ENCODE peak calls at places on chromosomes 13 and 19, in six cellular contexts. One of them, this sample, is unnamed.
A peak's percentile ranks its signal among the peaks of the same experiment; 100 is the strongest.

GRCh38 chr13:20711301-20712044 is 8.0 kb downstream of the IL17D start:
- DNase-seq in lower leg skin: no peak
- DNase-seq in suprapubic skin: no peak
- DNase-seq in CD8-positive, alpha-beta T cell: no peak
- DNase-seq in tibial artery: peak; percentile 64
- DNase-seq in astrocyte of the spinal cord: no peak
- DNase-seq in this sample: no peak

GRCh38 chr19:55197531-55197930 is 11.8 kb downstream of the PTPRH start:
- DNase-seq in CD8-positive, alpha-beta T cell: no peak
- DNase-seq in tibial artery: no peak
- DNase-seq in suprapubic skin: no peak
- DNase-seq in lower leg skin: no peak
- DNase-seq in astrocyte of the spinal cord: no peak
- DNase-seq in this sample: no peak

GRCh38 chr13:108326318-108326717 is 56.8 kb downstream of the TNFSF13B start:
- DNase-seq in suprapubic skin: no peak
- DNase-seq in lower leg skin: no peak
- DNase-seq in astrocyte of the spinal cord: no peak
- DNase-seq in tibial artery: no peak
- DNase-seq in CD8-positive, alpha-beta T cell: no peak
- DNase-seq in this sample: no peak

GRCh38 chr13:51621597-51621996 is 37.3 kb downstream of the WDFY2 start:
- DNase-seq in CD8-positive, alpha-beta T cell: no peak
- DNase-seq in lower leg skin: no peak
- DNase-seq in astrocyte of the spinal cord: no peak
- DNase-seq in tibial artery: no peak
- DNase-seq in suprapubic skin: no peak
- DNase-seq in this sample: no peak

GRCh38 chr19:40600086-40600917 is 867 bp upstream of the LTBP4 start:
- DNase-seq in astrocyte of the spinal cord: no peak
- DNase-seq in CD8-positive, alpha-beta T cell: no peak
- DNase-seq in lower leg skin: peak; percentile 91
- DNase-seq in suprapubic skin: no peak
- DNase-seq in tibial artery: peak; percentile 81
- DNase-seq in this sample: no peak

GRCh38 chr19:3723883-3724282 is 15.7 kb downstream of the TJP3 start:
- DNase-seq in CD8-positive, alpha-beta T cell: no peak
- DNase-seq in suprapubic skin: no peak
- DNase-seq in astrocyte of the spinal cord: no peak
- DNase-seq in tibial artery: no peak
- DNase-seq in lower leg skin: no peak
- DNase-seq in this sample: no peak

GRCh38 chr13:46388846-46389245 is 1.8 kb upstream of the RUBCNL start:
- DNase-seq in astrocyte of the spinal cord: no peak
- DNase-seq in tibial artery: no peak
- DNase-seq in CD8-positive, alpha-beta T cell: no peak
- DNase-seq in suprapubic skin: no peak
- DNase-seq in lower leg skin: no peak
- DNase-seq in this sample: no peak

GRCh38 chr19:3257071-3257470 is 32.6 kb downstream of the CELF5 start:
- DNase-seq in astrocyte of the spinal cord: no peak
- DNase-seq in suprapubic skin: no peak
- DNase-seq in tibial artery: no peak
- DNase-seq in CD8-positive, alpha-beta T cell: no peak
- DNase-seq in lower leg skin: no peak
- DNase-seq in this sample: no peak

GRCh38 chr19:49491030-49491803 is 3.8 kb downstream of the RPL13A start:
- DNase-seq in CD8-positive, alpha-beta T cell: no peak
- DNase-seq in lower leg skin: no peak
- DNase-seq in astrocyte of the spinal cord: no peak
- DNase-seq in tibial artery: no peak
- DNase-seq in suprapubic skin: no peak
- DNase-seq in this sample: no peak

GRCh38 chr13:98975822-98976261 is 2.0 kb downstream of the DOCK9 start:
- DNase-seq in tibial artery: no peak
- DNase-seq in astrocyte of the spinal cord: peak; percentile 15
- DNase-seq in suprapubic skin: no peak
- DNase-seq in CD8-positive, alpha-beta T cell: no peak
- DNase-seq in lower leg skin: no peak
- DNase-seq in this sample: no peak

GRCh38 chr19:6754653-6755463 is 12.4 kb downstream of the SH2D3A start:
- DNase-seq in lower leg skin: peak; percentile 82
- DNase-seq in astrocyte of the spinal cord: no peak
- DNase-seq in tibial artery: no peak
- DNase-seq in CD8-positive, alpha-beta T cell: no peak
- DNase-seq in suprapubic skin: no peak
- DNase-seq in this sample: no peak

GRCh38 chr19:47598407-47599349 is 10.3 kb upstream of the BICRA start:
- DNase-seq in lower leg skin: peak; percentile 89
- DNase-seq in CD8-positive, alpha-beta T cell: no peak
- DNase-seq in suprapubic skin: no peak
- DNase-seq in tibial artery: peak; percentile 89
- DNase-seq in astrocyte of the spinal cord: peak; percentile 97
- DNase-seq in this sample: peak; percentile 55

GRCh38 chr19:38024991-38025716 is 118.1 kb downstream of the SIPA1L3 start:
- DNase-seq in tibial artery: no peak
- DNase-seq in astrocyte of the spinal cord: no peak
- DNase-seq in CD8-positive, alpha-beta T cell: no peak
- DNase-seq in suprapubic skin: no peak
- DNase-seq in lower leg skin: no peak
- DNase-seq in this sample: no peak

GRCh38 chr19:44587863-44588752 is 25.3 kb upstream of the IGSF23 start:
- DNase-seq in CD8-positive, alpha-beta T cell: no peak
- DNase-seq in astrocyte of the spinal cord: peak; percentile 93
- DNase-seq in lower leg skin: no peak
- DNase-seq in suprapubic skin: no peak
- DNase-seq in tibial artery: no peak
- DNase-seq in this sample: no peak

GRCh38 chr13:51626749-51627148 is 42.5 kb downstream of the WDFY2 start:
- DNase-seq in astrocyte of the spinal cord: no peak
- DNase-seq in suprapubic skin: no peak
- DNase-seq in tibial artery: no peak
- DNase-seq in lower leg skin: no peak
- DNase-seq in CD8-positive, alpha-beta T cell: no peak
- DNase-seq in this sample: no peak

GRCh38 chr13:49165798-49166752 is 54.1 kb upstream of the MLNR start:
- DNase-seq in astrocyte of the spinal cord: no peak
- DNase-seq in tibial artery: no peak
- DNase-seq in lower leg skin: no peak
- DNase-seq in CD8-positive, alpha-beta T cell: no peak
- DNase-seq in suprapubic skin: no peak
- DNase-seq in this sample: no peak

GRCh38 chr13:72185756-72186155 is 318.8 kb upstream of the DACH1 start:
- DNase-seq in suprapubic skin: no peak
- DNase-seq in tibial artery: no peak
- DNase-seq in astrocyte of the spinal cord: no peak
- DNase-seq in CD8-positive, alpha-beta T cell: no peak
- DNase-seq in lower leg skin: no peak
- DNase-seq in this sample: no peak

GRCh38 chr13:112324121-112324520 is 52.0 kb upstream of the SPACA7 start:
- DNase-seq in suprapubic skin: no peak
- DNase-seq in lower leg skin: peak; percentile 71
- DNase-seq in CD8-positive, alpha-beta T cell: no peak
- DNase-seq in tibial artery: no peak
- DNase-seq in astrocyte of the spinal cord: no peak
- DNase-seq in this sample: no peak

GRCh38 chr13:30224732-30225131 is 82.6 kb downstream of the KATNAL1 start:
- DNase-seq in tibial artery: no peak
- DNase-seq in suprapubic skin: no peak
- DNase-seq in astrocyte of the spinal cord: no peak
- DNase-seq in CD8-positive, alpha-beta T cell: no peak
- DNase-seq in lower leg skin: no peak
- DNase-seq in this sample: no peak

GRCh38 chr19:39740395-39740794 is 2.6 kb upstream of the CLC start:
- DNase-seq in lower leg skin: no peak
- DNase-seq in suprapubic skin: no peak
- DNase-seq in tibial artery: no peak
- DNase-seq in CD8-positive, alpha-beta T cell: no peak
- DNase-seq in astrocyte of the spinal cord: no peak
- DNase-seq in this sample: no peak

GRCh38 chr19:46206176-46206575 is 23.4 kb upstream of the IGFL1 start:
- DNase-seq in CD8-positive, alpha-beta T cell: no peak
- DNase-seq in astrocyte of the spinal cord: no peak
- DNase-seq in tibial artery: no peak
- DNase-seq in suprapubic skin: no peak
- DNase-seq in lower leg skin: no peak
- DNase-seq in this sample: no peak

GRCh38 chr13:41645313-41645712 is 188.0 kb downstream of the RGCC start:
- DNase-seq in suprapubic skin: no peak
- DNase-seq in tibial artery: peak; percentile 82
- DNase-seq in CD8-positive, alpha-beta T cell: no peak
- DNase-seq in astrocyte of the spinal cord: peak; percentile 84
- DNase-seq in lower leg skin: no peak
- DNase-seq in this sample: no peak

GRCh38 chr13:59744747-59745394 is 418.9 kb downstream of the DIAPH3 start:
- DNase-seq in CD8-positive, alpha-beta T cell: no peak
- DNase-seq in tibial artery: no peak
- DNase-seq in lower leg skin: no peak
- DNase-seq in suprapubic skin: no peak
- DNase-seq in astrocyte of the spinal cord: peak; percentile 54
- DNase-seq in this sample: no peak

GRCh38 chr19:54462713-54463530 is 656 bp downstream of the LENG9 start:
- DNase-seq in tibial artery: peak; percentile 89
- DNase-seq in lower leg skin: peak; percentile 96
- DNase-seq in CD8-positive, alpha-beta T cell: peak; percentile 61
- DNase-seq in astrocyte of the spinal cord: peak; percentile 61
- DNase-seq in suprapubic skin: peak; percentile 88
- DNase-seq in this sample: no peak

GRCh38 chr19:2035590-2035991 is 15.5 kb downstream of the MKNK2 start:
- DNase-seq in lower leg skin: no peak
- DNase-seq in suprapubic skin: peak; percentile 75
- DNase-seq in astrocyte of the spinal cord: no peak
- DNase-seq in tibial artery: no peak
- DNase-seq in CD8-positive, alpha-beta T cell: no peak
- DNase-seq in this sample: no peak

GRCh38 chr19:42200116-42200740 is 17.2 kb downstream of the DEDD2 start:
- DNase-seq in CD8-positive, alpha-beta T cell: no peak
- DNase-seq in astrocyte of the spinal cord: no peak
- DNase-seq in tibial artery: no peak
- DNase-seq in suprapubic skin: no peak
- DNase-seq in lower leg skin: no peak
- DNase-seq in this sample: no peak

GRCh38 chr19:32318884-32319520 is 26.4 kb upstream of the ZNF507 start:
- DNase-seq in CD8-positive, alpha-beta T cell: no peak
- DNase-seq in tibial artery: no peak
- DNase-seq in suprapubic skin: no peak
- DNase-seq in lower leg skin: no peak
- DNase-seq in astrocyte of the spinal cord: no peak
- DNase-seq in this sample: no peak

GRCh38 chr19:33467851-33468250 is 53.7 kb downstream of the PEPD start:
- DNase-seq in tibial artery: peak; percentile 27
- DNase-seq in astrocyte of the spinal cord: no peak
- DNase-seq in suprapubic skin: peak; percentile 53
- DNase-seq in CD8-positive, alpha-beta T cell: no peak
- DNase-seq in lower leg skin: peak; percentile 50
- DNase-seq in this sample: no peak
- TF ChIP-seq CTCF in tibial artery: no peak
- TF ChIP-seq CTCF in astrocyte of the spinal cord: no peak
- TF ChIP-seq CTCF in suprapubic skin: no peak
- TF ChIP-seq CTCF in CD8-positive, alpha-beta T cell: no peak
- TF ChIP-seq CTCF in lower leg skin: no peak
- TF ChIP-seq CTCF in this sample: no peak

GRCh38 chr19:35975608-35976214 is 19.3 kb upstream of the SDHAF1 start:
- DNase-seq in suprapubic skin: no peak
- DNase-seq in lower leg skin: no peak
- DNase-seq in CD8-positive, alpha-beta T cell: no peak
- DNase-seq in tibial artery: no peak
- DNase-seq in astrocyte of the spinal cord: peak; percentile 9
- DNase-seq in this sample: no peak

GRCh38 chr19:35973487-35973886 is 21.5 kb upstream of the SDHAF1 start:
- DNase-seq in tibial artery: no peak
- DNase-seq in lower leg skin: no peak
- DNase-seq in suprapubic skin: no peak
- DNase-seq in CD8-positive, alpha-beta T cell: no peak
- DNase-seq in astrocyte of the spinal cord: no peak
- DNase-seq in this sample: no peak

GRCh38 chr19:35978832-35979365 is 16.1 kb upstream of the SDHAF1 start:
- DNase-seq in CD8-positive, alpha-beta T cell: no peak
- DNase-seq in lower leg skin: no peak
- DNase-seq in suprapubic skin: no peak
- DNase-seq in astrocyte of the spinal cord: no peak
- DNase-seq in tibial artery: no peak
- DNase-seq in this sample: no peak

GRCh38 chr19:35978271-35978670 is 16.7 kb upstream of the SDHAF1 start:
- DNase-seq in suprapubic skin: no peak
- DNase-seq in lower leg skin: no peak
- DNase-seq in CD8-positive, alpha-beta T cell: no peak
- DNase-seq in astrocyte of the spinal cord: no peak
- DNase-seq in tibial artery: no peak
- DNase-seq in this sample: no peak

GRCh38 chr19:35977446-35978222 is 17.4 kb upstream of the SDHAF1 start:
- DNase-seq in suprapubic skin: no peak
- DNase-seq in lower leg skin: no peak
- DNase-seq in tibial artery: no peak
- DNase-seq in astrocyte of the spinal cord: no peak
- DNase-seq in CD8-positive, alpha-beta T cell: no peak
- DNase-seq in this sample: no peak
- TF ChIP-seq CTCF in suprapubic skin: no peak
- TF ChIP-seq CTCF in lower leg skin: no peak
- TF ChIP-seq CTCF in tibial artery: no peak
- TF ChIP-seq CTCF in astrocyte of the spinal cord: peak; percentile 4
- TF ChIP-seq CTCF in CD8-positive, alpha-beta T cell: no peak
- TF ChIP-seq CTCF in this sample: no peak

DNA sequence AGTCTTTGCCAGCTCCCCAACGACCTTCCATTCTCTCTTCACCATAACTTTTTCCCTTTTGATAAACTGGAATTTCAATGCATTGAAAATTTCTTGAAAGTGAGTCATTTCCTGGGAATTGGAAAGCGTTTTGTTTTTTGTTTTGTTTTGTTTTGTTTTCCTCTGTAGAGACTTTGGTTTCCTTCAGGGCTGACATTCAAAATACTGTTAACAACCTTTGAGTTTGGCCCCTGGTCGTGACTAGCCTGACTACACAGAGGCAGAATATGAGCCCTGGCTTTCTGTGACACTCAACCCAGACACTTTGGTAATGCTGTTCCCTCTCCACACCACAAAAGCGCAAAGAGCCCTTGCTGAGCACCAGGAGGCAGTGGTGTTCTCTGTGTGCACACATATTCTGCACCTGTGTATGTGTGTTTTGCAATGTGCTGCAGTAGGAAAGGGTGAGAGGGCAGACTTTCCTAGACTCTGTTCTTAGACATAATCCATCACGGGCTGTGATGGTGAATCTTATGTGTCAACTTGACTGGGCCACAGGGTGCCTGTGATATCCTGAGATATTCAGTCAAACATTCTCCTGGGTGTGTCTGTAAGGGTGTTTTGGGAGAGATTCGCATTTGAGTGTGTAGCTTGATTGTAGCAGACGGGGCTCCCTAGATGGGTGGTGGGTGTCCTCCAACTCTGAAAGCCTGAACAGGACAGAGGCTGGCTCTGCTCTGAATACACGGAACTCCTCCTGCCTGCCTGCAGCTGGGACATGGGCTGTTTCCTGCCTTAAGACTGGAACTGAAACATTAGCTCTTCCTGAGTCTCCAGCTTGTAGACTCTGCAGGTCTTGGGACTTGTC is 29.5 kb upstream of the ANKRD10 start:
- DNase-seq in CD8-positive, alpha-beta T cell: no peak
- DNase-seq in suprapubic skin: no peak
- DNase-seq in astrocyte of the spinal cord: peak; percentile 59
- DNase-seq in tibial artery: no peak
- DNase-seq in lower leg skin: peak; percentile 86
- DNase-seq in this sample: no peak
- TF ChIP-seq CTCF in CD8-positive, alpha-beta T cell: peak; percentile 25
- TF ChIP-seq CTCF in suprapubic skin: peak; percentile 39
- TF ChIP-seq CTCF in astrocyte of the spinal cord: peak; percentile 81
- TF ChIP-seq CTCF in tibial artery: peak; percentile 66
- TF ChIP-seq CTCF in lower leg skin: no peak
- TF ChIP-seq CTCF in this sample: peak; percentile 39

GRCh38 chr19:51136333-51136732 is 5.8 kb upstream of the SIGLEC7 start:
- DNase-seq in suprapubic skin: no peak
- DNase-seq in astrocyte of the spinal cord: no peak
- DNase-seq in CD8-positive, alpha-beta T cell: no peak
- DNase-seq in tibial artery: peak; percentile 59
- DNase-seq in lower leg skin: peak; percentile 66
- DNase-seq in this sample: no peak
- TF ChIP-seq CTCF in suprapubic skin: no peak
- TF ChIP-seq CTCF in astrocyte of the spinal cord: no peak
- TF ChIP-seq CTCF in CD8-positive, alpha-beta T cell: no peak
- TF ChIP-seq CTCF in tibial artery: no peak
- TF ChIP-seq CTCF in lower leg skin: no peak
- TF ChIP-seq CTCF in this sample: no peak

This sample was measured in thoracic aorta.